ENCODE peak calls at places on chromosomes 2 and 18, in six cellular contexts. One of them, this sample, is unnamed.

GRCh38 chr2:230968921-230969672 is 26.8 kb upstream of the SPATA3 start:
- DNase-seq in SJSA1: no peak
- DNase-seq in activated CD4-positive, alpha-beta T cell treated with anti-CD3 and anti-CD28 coated beads, Interleukin-2, amount 50 U/mL, for 1 hour: no peak
- DNase-seq in amniotic epithelial cell: no peak
- DNase-seq in mammary epithelial cell: no peak
- DNase-seq in kidney: no peak
- DNase-seq in this sample: no peak

GRCh38 chr2:165193178-165193777 is 10.6 kb downstream of the SCN3A start:
- DNase-seq in SJSA1: no peak
- DNase-seq in activated CD4-positive, alpha-beta T cell treated with anti-CD3 and anti-CD28 coated beads, Interleukin-2, amount 50 U/mL, for 1 hour: no peak
- DNase-seq in amniotic epithelial cell: no peak
- DNase-seq in mammary epithelial cell: no peak
- DNase-seq in kidney: no peak
- DNase-seq in this sample: no peak

GRCh38 chr2:11354363-11355154 is 10.1 kb upstream of the ROCK2 start:
- DNase-seq in SJSA1: no peak
- DNase-seq in activated CD4-positive, alpha-beta T cell treated with anti-CD3 and anti-CD28 coated beads, Interleukin-2, amount 50 U/mL, for 1 hour: no peak
- DNase-seq in amniotic epithelial cell: no peak
- DNase-seq in mammary epithelial cell: no peak
- DNase-seq in kidney: no peak
- DNase-seq in this sample: no peak

GRCh38 chr18:48939368-48940097 is 11.2 kb downstream of the SMAD7 start:
- DNase-seq in SJSA1: no peak
- DNase-seq in activated CD4-positive, alpha-beta T cell treated with anti-CD3 and anti-CD28 coated beads, Interleukin-2, amount 50 U/mL, for 1 hour: no peak
- DNase-seq in amniotic epithelial cell: no peak
- DNase-seq in mammary epithelial cell: no peak
- DNase-seq in kidney: peak; percentile 89
- DNase-seq in this sample: no peak

GRCh38 chr2:208034503-208035140 is 9.3 kb upstream of the PLEKHM3 start:
- DNase-seq in SJSA1: no peak
- DNase-seq in activated CD4-positive, alpha-beta T cell treated with anti-CD3 and anti-CD28 coated beads, Interleukin-2, amount 50 U/mL, for 1 hour: no peak
- DNase-seq in amniotic epithelial cell: no peak
- DNase-seq in mammary epithelial cell: no peak
- DNase-seq in kidney: no peak
- DNase-seq in this sample: no peak

GRCh38 chr2:240886678-240887574 is 9.0 kb downstream of the MAB21L4 start:
- DNase-seq in SJSA1: no peak
- DNase-seq in activated CD4-positive, alpha-beta T cell treated with anti-CD3 and anti-CD28 coated beads, Interleukin-2, amount 50 U/mL, for 1 hour: no peak
- DNase-seq in amniotic epithelial cell: no peak
- DNase-seq in mammary epithelial cell: no peak
- DNase-seq in kidney: peak; percentile 55
- DNase-seq in this sample: no peak

GRCh38 chr2:112150851-112151250 is 12.7 kb downstream of the FBLN7 start:
- DNase-seq in SJSA1: peak; percentile 22
- DNase-seq in activated CD4-positive, alpha-beta T cell treated with anti-CD3 and anti-CD28 coated beads, Interleukin-2, amount 50 U/mL, for 1 hour: no peak
- DNase-seq in amniotic epithelial cell: no peak
- DNase-seq in mammary epithelial cell: no peak
- DNase-seq in kidney: peak; percentile 45
- DNase-seq in this sample: no peak

GRCh38 chr2:165957030-165957675 is 3.6 kb upstream of the TTC21B start:
- DNase-seq in SJSA1: peak; percentile 55
- DNase-seq in activated CD4-positive, alpha-beta T cell treated with anti-CD3 and anti-CD28 coated beads, Interleukin-2, amount 50 U/mL, for 1 hour: no peak
- DNase-seq in amniotic epithelial cell: peak; percentile 7
- DNase-seq in mammary epithelial cell: no peak
- DNase-seq in kidney: peak; percentile 72
- DNase-seq in this sample: no peak

GRCh38 chr2:95074663-95075439 is 46.8 kb downstream of the MRPS5 start:
- DNase-seq in SJSA1: no peak
- DNase-seq in activated CD4-positive, alpha-beta T cell treated with anti-CD3 and anti-CD28 coated beads, Interleukin-2, amount 50 U/mL, for 1 hour: peak; percentile 61
- DNase-seq in amniotic epithelial cell: no peak
- DNase-seq in mammary epithelial cell: no peak
- DNase-seq in kidney: peak; percentile 61
- DNase-seq in this sample: peak; percentile 72

GRCh38 chr2:11097038-11097720 is 58.1 kb upstream of the SLC66A3 start:
- DNase-seq in SJSA1: peak; percentile 37
- DNase-seq in activated CD4-positive, alpha-beta T cell treated with anti-CD3 and anti-CD28 coated beads, Interleukin-2, amount 50 U/mL, for 1 hour: no peak
- DNase-seq in amniotic epithelial cell: peak; percentile 69
- DNase-seq in mammary epithelial cell: peak; percentile 56
- DNase-seq in kidney: no peak
- DNase-seq in this sample: no peak

GRCh38 chr2:55140316-55141219 is 90.3 kb upstream of the RTN4 start:
- DNase-seq in SJSA1: no peak
- DNase-seq in activated CD4-positive, alpha-beta T cell treated with anti-CD3 and anti-CD28 coated beads, Interleukin-2, amount 50 U/mL, for 1 hour: no peak
- DNase-seq in amniotic epithelial cell: no peak
- DNase-seq in mammary epithelial cell: no peak
- DNase-seq in kidney: no peak
- DNase-seq in this sample: no peak

This sample was measured in naive thymus-derived CD8-positive, alpha-beta T cell.